ENCODE peak calls at places on chromosomes 16 and 17, in four cellular contexts. U, F, A and J are unnamed samples.

GRCh38 chr16:54927125-54928015 is 3.3 kb upstream of the IRX5 start:
- DNase-seq in U (no peak), F (no peak), A (no peak), J (no peak)

GRCh38 chr16:82700541-82701240 is 73.9 kb downstream of the CDH13 start:
- DNase-seq in U (no peak), F (no peak), A (no peak), J (no peak)

GRCh38 chr16:1102921-1103648 is 7.0 kb upstream of the C1QTNF8 start:
- DNase-seq in U (no peak), F (peak), A (no peak), J (peak)

GRCh38 chr16:84603115-84603816 is 14.6 kb downstream of the COTL1 start:
- DNase-seq in U (peak), F (peak), A (peak), J (no peak)

GRCh38 chr16:68778551-68779231 is 41.6 kb downstream of the CDH1 start:
- DNase-seq in U (no peak), F (no peak), A (no peak), J (no peak)

GRCh38 chr17:73343168-73343634 is 31.4 kb upstream of the CDC42EP4 start:
- DNase-seq in U (peak), F (peak), A (peak), J (peak)

GRCh38 chr16:50153648-50154368 is 702 bp downstream of the TENT4B start:
- DNase-seq in U (no peak), F (peak), A (no peak), J (peak)

GRCh38 chr16:27248036-27248435 is 20.5 kb downstream of the NSMCE1 start:
- DNase-seq in U (no peak), F (no peak), A (no peak), J (no peak)

GRCh38 chr16:22968931-22969330 is 155.0 kb downstream of the HS3ST2 start:
- DNase-seq in U (no peak), F (no peak), A (no peak), J (no peak)

DNA sequence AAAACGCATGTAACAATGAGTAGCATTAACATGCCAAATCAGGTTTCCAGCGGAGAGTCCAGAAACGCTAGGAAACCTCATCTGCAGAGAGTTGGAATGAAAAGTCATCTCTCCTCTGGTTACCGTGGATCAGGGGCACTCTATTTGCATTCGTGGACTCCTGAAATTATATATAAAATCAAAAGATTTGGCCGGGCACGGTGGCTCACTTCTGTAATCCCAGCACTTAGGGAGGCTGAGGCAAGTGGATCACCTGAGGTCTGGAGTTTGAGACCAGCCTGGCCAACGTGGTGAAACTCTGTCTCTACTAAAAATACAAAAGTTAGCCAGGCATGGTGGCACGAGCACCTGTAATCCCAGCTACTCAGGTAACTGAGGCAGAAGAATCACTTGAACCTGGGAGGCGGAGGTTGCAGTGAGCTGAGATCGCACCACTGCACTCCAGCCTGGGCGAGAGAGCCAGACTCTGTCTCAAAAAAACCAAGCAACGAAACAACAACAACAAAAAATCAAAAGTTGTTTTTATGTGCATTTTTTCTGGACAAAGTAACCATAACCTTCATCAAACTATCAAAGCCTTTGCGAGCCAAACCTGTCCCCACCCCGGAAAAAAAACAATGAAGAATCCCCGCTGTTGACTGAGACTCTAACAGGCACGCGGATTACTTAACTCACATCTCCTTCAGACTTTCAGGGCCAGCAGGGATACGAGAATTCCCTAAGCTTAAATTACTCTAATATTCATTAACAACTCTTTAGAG is 79.7 kb upstream of the CREBBP start:
- DNase-seq in U (no peak), F (peak), A (no peak), J (no peak)
- H3K4me3 ChIP-seq in U (peak), F (peak), A (peak), J (peak)

DNA sequence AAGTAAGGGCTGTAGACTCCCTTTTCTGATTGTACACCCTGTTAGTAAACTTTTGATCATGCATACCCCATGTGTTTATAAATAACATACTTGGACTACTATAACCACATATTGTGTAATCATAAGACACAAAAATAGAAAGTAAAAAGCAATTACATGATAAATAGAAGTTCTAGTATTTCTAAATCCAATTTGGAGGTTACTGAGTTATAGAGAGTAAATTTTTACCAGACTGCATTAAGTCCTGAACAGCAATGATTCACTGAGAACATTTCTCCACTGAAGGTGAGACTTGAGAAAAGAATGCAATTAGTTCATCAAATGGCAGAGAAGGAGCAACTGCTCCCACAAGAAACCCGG is 7.7 kb upstream of the TBKBP1 start:
- DNase-seq in U (no peak), F (no peak), A (no peak), J (no peak)
- H3K4me3 ChIP-seq in U (no peak), F (no peak), A (no peak), J (no peak)

GRCh38 chr17:40479754-40480480 is 21.5 kb downstream of the TNS4 start:
- DNase-seq in U (no peak), F (no peak), A (no peak), J (no peak)
- H3K4me3 ChIP-seq in U (no peak), F (no peak), A (no peak), J (no peak)

GRCh38 chr16:77807-78443 is at the start of gene MPG:
- DNase-seq in U (peak), F (peak), A (no peak), J (peak)
- H3K4me3 ChIP-seq in U (peak), F (peak), A (peak), J (peak)

DNA sequence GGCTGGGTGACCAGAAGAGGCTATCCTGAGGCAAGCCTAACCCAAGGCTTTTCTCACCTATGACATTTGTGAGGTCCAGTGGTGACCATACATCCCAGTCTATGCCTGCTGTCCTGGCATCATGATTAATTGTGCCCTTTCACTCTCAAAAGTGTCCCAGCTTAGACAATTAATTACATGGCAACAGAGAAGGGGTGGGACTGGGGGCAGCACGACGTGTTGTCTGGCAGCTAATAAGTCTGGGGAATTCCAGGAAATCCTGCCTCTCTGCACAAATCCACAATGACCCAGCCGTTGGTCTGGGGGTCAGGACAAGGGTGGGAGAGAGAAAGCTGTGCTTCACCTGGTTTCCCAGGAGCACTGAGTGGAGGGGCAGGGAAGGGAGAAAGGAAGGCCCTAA is 14.0 kb upstream of the MTMR4 start:
- DNase-seq in U (no peak), F (no peak), A (no peak), J (no peak)
- H3K4me3 ChIP-seq in U (no peak), F (no peak), A (no peak), J (no peak)

GRCh38 chr16:31107465-31107867 is 720 bp upstream of the BCKDK start:
- DNase-seq in U (no peak), F (no peak), A (no peak), J (peak)

GRCh38 chr16:31108035-31108793 is at the start of gene BCKDK:
- DNase-seq in U (peak), F (peak), A (no peak), J (peak)

GRCh38 chr16:31106509-31107464 is 1.4 kb upstream of the BCKDK start:
- DNase-seq in U (no peak), F (no peak), A (no peak), J (peak)

GRCh38 chr16:31108794-31109558 is 790 bp downstream of the BCKDK start:
- DNase-seq in U (no peak), F (no peak), A (no peak), J (no peak)

DNA sequence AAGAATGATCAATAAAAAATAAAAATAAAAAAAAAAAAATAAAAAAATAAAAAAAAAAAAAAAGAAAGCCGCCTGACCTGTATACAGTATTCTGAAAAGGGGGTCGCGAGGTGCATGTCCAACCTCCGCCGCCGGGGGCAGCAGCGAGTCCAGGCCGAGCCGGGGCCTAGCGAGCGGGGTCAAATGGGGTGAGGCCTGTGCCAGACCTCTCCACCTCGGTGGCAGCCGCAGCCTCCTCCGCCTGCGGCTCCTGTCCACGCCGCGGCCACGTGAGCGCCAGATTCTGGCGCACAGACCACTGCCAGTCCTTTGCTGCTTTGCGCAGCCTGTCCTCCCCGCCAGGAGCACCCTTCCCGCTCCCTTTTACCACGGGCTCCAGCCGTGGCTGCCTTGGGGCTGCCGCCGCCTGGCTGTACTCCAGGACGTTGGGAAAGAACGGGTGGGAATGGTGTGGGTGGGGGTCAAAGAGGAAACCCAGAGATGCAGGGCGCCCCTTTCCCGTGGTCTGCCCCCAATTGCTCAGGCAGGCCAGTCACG is 2.4 kb upstream of the BCKDK start:
- DNase-seq in U (peak), F (peak), A (no peak), J (peak)
- H3K4me3 ChIP-seq in U (peak), F (no peak), A (no peak), J (no peak)

DNA sequence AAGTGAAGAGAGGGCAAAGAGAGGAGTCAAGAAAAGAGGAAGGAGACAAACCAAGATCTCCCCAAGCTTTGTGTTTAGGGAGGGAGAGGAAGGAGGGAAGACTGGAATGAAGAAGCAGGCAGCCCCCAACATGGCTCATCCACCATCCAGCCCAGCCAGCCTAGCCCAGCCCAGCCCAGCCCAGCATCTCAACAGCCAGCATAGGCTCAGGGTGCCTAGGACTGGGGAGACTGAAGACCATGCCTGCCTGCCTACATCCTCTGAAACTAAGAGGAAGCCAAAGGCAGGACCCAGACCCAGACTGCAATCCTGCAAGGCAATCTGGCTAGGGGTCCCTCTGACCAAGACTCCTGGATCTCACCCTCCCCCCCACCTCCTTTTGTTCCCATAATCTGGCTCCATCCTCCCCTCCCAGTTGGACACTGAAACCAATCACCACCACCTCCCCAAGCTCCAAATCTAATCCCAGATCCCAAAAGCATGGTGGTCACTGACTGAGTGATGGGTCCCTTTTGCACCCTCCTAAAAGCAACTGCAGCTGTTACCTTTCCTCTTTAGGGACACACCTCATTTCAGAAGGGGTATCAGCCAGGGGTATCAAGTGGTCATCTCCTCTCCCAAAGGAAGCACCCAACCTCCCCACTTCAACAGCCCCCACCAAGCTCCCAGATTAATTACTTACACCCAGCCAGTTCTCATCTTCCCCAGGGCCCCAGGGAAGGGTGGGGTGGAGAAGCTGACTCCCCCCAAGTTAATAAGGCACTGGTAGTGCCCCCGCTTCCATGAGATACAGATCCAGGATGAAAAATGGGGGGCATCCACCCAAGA is 1.2 kb downstream of the HDAC5 start:
- DNase-seq in U (no peak), F (no peak), A (no peak), J (no peak)
- H3K4me3 ChIP-seq in U (peak), F (peak), A (peak), J (peak)

GRCh38 chr17:76138896-76139248 is 2.2 kb downstream of the FOXJ1 start:
- DNase-seq in U (no peak), F (no peak), A (no peak), J (no peak)

GRCh38 chr17:76141212-76142043 is at the start of gene FOXJ1:
- DNase-seq in U (peak), F (peak), A (peak), J (peak)

GRCh38 chr17:76139261-76139752 is 1.7 kb downstream of the FOXJ1 start:
- DNase-seq in U (no peak), F (no peak), A (no peak), J (no peak)

GRCh38 chr17:76140661-76141211 is 309 bp downstream of the FOXJ1 start:
- DNase-seq in U (no peak), F (no peak), A (no peak), J (no peak)

GRCh38 chr17:76139801-76140660 is 1.0 kb downstream of the FOXJ1 start:
- DNase-seq in U (no peak), F (no peak), A (no peak), J (no peak)
- H3K4me3 ChIP-seq in U (no peak), F (no peak), A (no peak), J (no peak)